ENCODE peak calls at places on chromosome 9, in nine cellular contexts. W is HCT116; H is vagina; K is breast epithelium; O is Panc1; M is SK-N-SH; L is upper lobe of right lung; F is CD8-positive, alpha-beta memory T cell; P is upper lobe of left lung. N is an unnamed sample.

GRCh38 chr9:27638716-27639115 is 65.4 kb upstream of the C9orf72 start:
- DNase-seq in W (no peak), F (no peak), H (no peak), P (no peak), K (no peak), L (no peak), M (no peak), O (no peak), N (no peak)

GRCh38 chr9:131366745-131367401 is 27.0 kb upstream of the PRRC2B start:
- DNase-seq in L (no peak), H (no peak), K (no peak), W (no peak), M (peak; percentile 63), F (no peak), O (no peak), P (peak; percentile 44), N (no peak)

GRCh38 chr9:81669011-81669739 is 20.2 kb downstream of the TLE1 start:
- DNase-seq in P (no peak), M (no peak), H (no peak), W (no peak), K (no peak), L (no peak), O (no peak), F (no peak), N (no peak)

GRCh38 chr9:4973246-4973645 is 11.8 kb upstream of the JAK2 start:
- DNase-seq in F (no peak), K (no peak), L (no peak), P (no peak), W (no peak), O (no peak), H (no peak), M (no peak), N (no peak)

GRCh38 chr9:123954921-123955320 is 25.0 kb upstream of the DENND1A start:
- DNase-seq in O (no peak), P (no peak), K (no peak), F (no peak), W (no peak), H (no peak), L (no peak), M (no peak), N (no peak)

GRCh38 chr9:27227192-27227591 is 69.8 kb downstream of the EQTN start:
- DNase-seq in P (no peak), O (no peak), F (no peak), W (no peak), K (no peak), M (no peak), H (no peak), L (no peak), N (no peak)

GRCh38 chr9:130539473-130540223 is 39.7 kb upstream of the FUBP3 start:
- DNase-seq in O (no peak), H (no peak), F (no peak), K (no peak), L (no peak), W (peak; percentile 40), P (no peak), M (no peak), N (no peak)

GRCh38 chr9:116389546-116390305 is 236.1 kb downstream of the PAPPA start:
- DNase-seq in M (no peak), H (no peak), L (no peak), O (no peak), K (no peak), P (no peak), W (no peak), F (no peak), N (no peak)

DNA sequence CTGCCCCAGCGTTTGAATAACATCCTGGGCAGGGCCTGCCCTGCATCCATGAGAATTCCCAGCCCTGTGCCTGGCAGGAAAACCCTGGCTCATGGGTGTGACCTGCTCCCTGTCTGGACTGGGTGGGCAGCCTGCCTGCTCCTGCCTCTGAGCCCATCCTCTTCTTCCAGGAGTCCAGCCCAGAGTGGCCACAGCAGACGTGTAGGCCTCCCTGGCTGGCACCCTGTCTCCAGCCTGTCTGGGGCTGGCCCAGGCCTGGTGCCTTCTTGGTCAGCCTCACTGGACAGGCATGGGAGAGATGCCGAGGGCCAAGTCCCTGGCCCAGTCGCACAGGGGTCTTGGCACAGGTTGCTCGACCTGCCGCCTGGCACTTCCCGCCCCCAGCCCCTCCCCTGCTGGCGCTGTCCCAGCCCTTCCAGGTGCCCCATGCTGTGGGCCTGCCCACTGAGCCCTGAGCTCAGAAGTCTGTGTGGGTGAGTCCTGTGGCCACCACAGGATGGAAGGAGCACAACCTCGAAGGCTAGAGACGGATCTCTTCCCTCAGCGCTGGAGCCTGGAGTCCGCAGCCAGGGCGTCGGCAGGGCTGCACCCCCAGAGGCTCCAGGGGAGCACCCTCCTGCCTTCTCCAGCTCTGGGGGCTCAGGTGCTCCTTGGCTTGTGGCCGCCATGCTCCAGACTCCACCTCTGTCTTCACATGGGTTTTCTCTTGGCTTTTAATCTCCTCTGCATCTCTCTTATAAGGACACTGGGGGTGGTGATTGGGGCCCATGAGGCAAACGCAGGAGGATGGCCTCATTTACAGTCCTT is 11.8 kb upstream of the COL5A1 start:
- DNase-seq in P (no peak), L (peak; percentile 42), O (no peak), K (no peak), W (no peak), H (no peak), M (no peak), F (no peak), N (no peak)
- H3K4me1 ChIP-seq in P (no peaks in the 10 kb centered on the region), L (no peaks in the 10 kb centered on the region), O (no peaks in the 10 kb centered on the region), K (no peaks in the 10 kb centered on the region), W (peaks cover 10% of the 10 kb centered on the region), H (peaks cover 13% of the 10 kb centered on the region), M (peaks cover 24% of the 10 kb centered on the region), F (no peaks in the 10 kb centered on the region), N (no peaks in the 10 kb centered on the region)

GRCh38 chr9:120900821-120901220 is 23.8 kb upstream of the PHF19 start:
- DNase-seq in P (no peak), H (no peak), O (no peak), M (no peak), F (no peak), L (no peak), K (no peak), W (no peak), N (no peak)

GRCh38 chr9:120902824-120903608 is 23.6 kb downstream of the TRAF1 start:
- DNase-seq in W (no peak), O (no peak), L (no peak), F (no peak), H (no peak), P (no peak), K (no peak), M (no peak), N (no peak)

GRCh38 chr9:120902286-120902685 is 24.3 kb downstream of the TRAF1 start:
- DNase-seq in L (no peak), H (no peak), W (no peak), K (no peak), O (no peak), P (no peak), M (no peak), F (no peak), N (no peak)

GRCh38 chr9:120901704-120902103 is 24.7 kb upstream of the PHF19 start:
- DNase-seq in H (no peak), P (no peak), K (no peak), M (no peak), W (no peak), F (no peak), O (no peak), L (no peak), N (no peak)

GRCh38 chr9:120899490-120900037 is 22.6 kb upstream of the PHF19 start:
- DNase-seq in K (no peak), H (no peak), L (no peak), P (no peak), O (no peak), F (no peak), M (no peak), W (no peak), N (no peak)
- H3K4me1 ChIP-seq in K (no peaks in the 10 kb centered on the region), H (peaks cover 14% of the 10 kb centered on the region), L (peaks cover 11% of the 10 kb centered on the region), P (peaks cover 5% of the 10 kb centered on the region), O (no peaks in the 10 kb centered on the region), F (peaks cover 75% of the 10 kb centered on the region), M (no peaks in the 10 kb centered on the region), W (peaks cover 8% of the 10 kb centered on the region), N (no peaks in the 10 kb centered on the region)

GRCh38 chr9:136079211-136079915 is 15.7 kb downstream of the NACC2 start:
- DNase-seq in F (no peak), L (no peak), K (no peak), O (no peak), M (peak; percentile 38), H (no peak), W (no peak), P (no peak), N (no peak)
- H3K4me1 ChIP-seq in F (peaks cover 5% of the 10 kb centered on the region), L (peaks cover 30% of the 10 kb centered on the region), K (peaks cover 10% of the 10 kb centered on the region), O (peaks cover 55% of the 10 kb centered on the region), M (no peaks in the 10 kb centered on the region), H (peaks cover 47% of the 10 kb centered on the region), W (no peaks in the 10 kb centered on the region), P (peaks cover 38% of the 10 kb centered on the region), N (peaks cover 24% of the 10 kb centered on the region)

DNA sequence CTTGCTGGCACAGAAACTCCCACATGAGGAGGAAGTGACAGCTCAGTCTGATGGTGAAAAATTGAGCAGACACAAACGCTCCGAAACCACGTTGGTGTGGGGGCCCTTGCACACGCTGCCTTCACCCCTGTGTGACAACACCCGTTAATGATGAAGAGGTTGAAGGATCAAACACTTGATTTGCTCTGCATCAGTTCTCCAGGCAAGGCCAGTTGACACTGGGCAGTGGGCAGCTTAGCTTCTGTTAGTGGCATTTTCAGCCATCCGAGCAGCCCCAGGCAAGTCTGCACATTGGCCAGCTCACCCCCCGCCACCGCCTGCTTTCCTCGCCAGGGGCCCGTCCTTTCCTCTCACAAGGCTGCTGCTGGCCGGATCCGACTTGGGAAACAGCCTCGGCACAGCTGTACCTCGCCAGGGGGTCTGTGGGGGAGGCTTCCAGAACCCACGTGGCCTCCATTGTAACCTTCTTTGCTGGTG is 79.8 kb downstream of the COL27A1 start:
- DNase-seq in H (no peak), F (no peak), M (peak; percentile 82), W (no peak), K (no peak), L (no peak), P (no peak), O (no peak), N (no peak)
- H3K4me1 ChIP-seq in H (peaks cover 42% of the 10 kb centered on the region), F (no peaks in the 10 kb centered on the region), M (no peaks in the 10 kb centered on the region), W (peaks cover 7% of the 10 kb centered on the region), K (no peaks in the 10 kb centered on the region), L (peaks cover 4% of the 10 kb centered on the region), P (no peaks in the 10 kb centered on the region), O (no peaks in the 10 kb centered on the region), N (no peaks in the 10 kb centered on the region)

GRCh38 chr9:14236586-14236985 is 77.4 kb downstream of the NFIB start:
- DNase-seq in L (no peak), H (no peak), F (no peak), O (no peak), M (no peak), W (no peak), P (no peak), K (no peak), N (no peak)

GRCh38 chr9:14243514-14244042 is 70.4 kb downstream of the NFIB start:
- DNase-seq in F (no peak), M (no peak), W (no peak), K (no peak), O (no peak), H (no peak), P (no peak), L (no peak), N (no peak)

GRCh38 chr9:14240491-14240890 is 73.5 kb downstream of the NFIB start:
- DNase-seq in L (no peak), F (no peak), M (no peak), W (no peak), K (no peak), O (no peak), P (no peak), H (no peak), N (no peak)

GRCh38 chr9:14238044-14238443 is 75.9 kb downstream of the NFIB start:
- DNase-seq in M (no peak), O (no peak), L (no peak), W (no peak), P (no peak), H (no peak), K (no peak), F (no peak), N (no peak)

GRCh38 chr9:14238518-14238917 is 75.4 kb downstream of the NFIB start:
- DNase-seq in H (no peak), M (no peak), P (no peak), K (no peak), L (no peak), F (no peak), O (no peak), W (no peak), N (no peak)
- H3K4me1 ChIP-seq in H (peaks cover 34% of the 10 kb centered on the region), M (peaks cover 23% of the 10 kb centered on the region), P (peaks cover 31% of the 10 kb centered on the region), K (no peaks in the 10 kb centered on the region), L (peaks cover 18% of the 10 kb centered on the region), F (no peaks in the 10 kb centered on the region), O (peaks cover 10% of the 10 kb centered on the region), W (peaks cover 16% of the 10 kb centered on the region), N (no peaks in the 10 kb centered on the region)